ENCODE peak calls at places on chromosomes 16 and 17, in nine cellular contexts. N is fibroblast of lung, P is GM23248, O is DND-41, X is A549, K is IMR-90, B is H1, A is mesendoderm, E is OCI-LY7. V is an unnamed sample.

GRCh38 chr17:32558997-32559650 is 72.3 kb downstream of the CDK5R1 start:
- DNase-seq in N (no peak), P (no peak), O (no peak), X (no peak), K (no peak), B (no peak), A (no peak), E (peak), V (no peak)

GRCh38 chr16:68319185-68319908 is 8.5 kb downstream of the PRMT7 start:
- DNase-seq in N (no peak), P (no peak), O (no peak), X (no peak), K (peak), B (no peak), A (peak), E (no peak), V (no peak)

GRCh38 chr16:29916979-29917378 is 9.0 kb downstream of the KCTD13 start:
- DNase-seq in N (no peak), P (no peak), O (no peak), X (no peak), K (no peak), B (no peak), A (no peak), E (no peak), V (no peak)

GRCh38 chr17:59361386-59361785 is 29.9 kb downstream of the YPEL2 start:
- DNase-seq in N (peak), P (peak), O (no peak), X (no peak), K (peak), B (no peak), A (no peak), E (no peak), V (no peak)

GRCh38 chr17:58710948-58711552 is 18.6 kb downstream of the RAD51C start:
- DNase-seq in N (peak), P (peak), O (peak), X (no peak), K (peak), B (peak), A (peak), E (peak), V (no peak)

GRCh38 chr17:55458977-55459376 is 37.3 kb upstream of the MMD start:
- DNase-seq in N (peak), P (peak), O (no peak), X (no peak), K (peak), B (no peak), A (no peak), E (no peak), V (no peak)

GRCh38 chr16:12061336-12062055 is 85.0 kb downstream of the SNX29 start:
- DNase-seq in N (peak), P (peak), O (no peak), X (no peak), K (peak), B (no peak), A (no peak), E (no peak), V (no peak)

GRCh38 chr17:83193336-83194188 is 114.2 kb downstream of the METRNL start:
- DNase-seq in N (peak), P (peak), O (peak), X (no peak), K (no peak), B (no peak), A (no peak), E (peak), V (no peak)

GRCh38 chr17:633641-634091 is 81.0 kb downstream of the VPS53 start:
- DNase-seq in N (peak), P (peak), O (no peak), X (no peak), K (no peak), B (no peak), A (no peak), E (no peak), V (no peak)

GRCh38 chr17:39001703-39002637 is 34.8 kb upstream of the FBXO47 start:
- DNase-seq in N (peak), P (peak), O (no peak), X (no peak), K (peak), B (no peak), A (peak), E (no peak), V (peak)

GRCh38 chr17:76014100-76014924 is 12.8 kb downstream of the EVPL start:
- DNase-seq in N (peak), P (peak), O (peak), X (peak), K (peak), B (peak), A (peak), E (peak), V (peak)

GRCh38 chr16:89038811-89039735 is 54.6 kb upstream of the ACSF3 start:
- DNase-seq in N (no peak), P (no peak), O (no peak), X (no peak), K (no peak), B (no peak), A (no peak), E (no peak), V (no peak)
- H3K4me2 ChIP-seq in N (no peak), P (no peak), O (no peak), X (no peak), K (no peak), B (no peak), A (no peak), E (peak), V (no peak)

GRCh38 chr17:10149573-10150399 is 48.6 kb downstream of the GAS7 start:
- DNase-seq in N (peak), P (peak), O (peak), X (no peak), K (peak), B (no peak), A (peak), E (no peak), V (no peak)
- H3K4me2 ChIP-seq in N (no peak), P (peak), O (peak), X (peak), K (peak), B (no peak), A (no peak), E (no peak), V (no peak)

DNA sequence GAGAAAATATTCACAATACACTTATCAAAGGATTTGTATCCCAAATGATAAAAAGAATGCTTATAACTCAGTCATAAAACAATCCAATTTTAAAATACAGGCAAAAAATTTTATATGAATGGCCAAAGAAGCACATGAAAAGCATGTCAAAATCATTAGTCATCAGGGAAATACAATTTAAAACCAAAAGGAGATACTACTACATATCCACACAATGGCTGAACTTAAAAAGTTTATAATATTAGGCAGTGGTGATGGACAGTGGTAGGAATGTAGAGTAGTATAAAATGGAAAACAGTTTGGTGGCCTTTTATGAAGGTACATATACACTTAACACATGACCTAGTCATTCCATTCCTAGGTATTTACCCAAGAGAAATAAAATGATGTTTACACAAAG is 12.2 kb downstream of the CMC2 start:
- DNase-seq in N (peak), P (peak), O (no peak), X (no peak), K (peak), B (no peak), A (no peak), E (no peak), V (no peak)
- H3K4me2 ChIP-seq in N (no peak), P (peak), O (no peak), X (peak), K (no peak), B (no peak), A (no peak), E (no peak), V (no peak)

GRCh38 chr16:59045496-59045895 is 311.4 kb upstream of the GOT2 start:
- DNase-seq in N (peak), P (no peak), O (no peak), X (no peak), K (peak), B (no peak), A (peak), E (no peak), V (no peak)

GRCh38 chr16:59048876-59049275 is 314.8 kb upstream of the GOT2 start:
- DNase-seq in N (peak), P (no peak), O (no peak), X (no peak), K (no peak), B (no peak), A (peak), E (no peak), V (no peak)

GRCh38 chr16:59046335-59046734 is 312.2 kb upstream of the GOT2 start:
- DNase-seq in N (peak), P (no peak), O (no peak), X (no peak), K (peak), B (no peak), A (peak), E (no peak), V (no peak)

GRCh38 chr16:59044616-59045015 is 310.5 kb upstream of the GOT2 start:
- DNase-seq in N (peak), P (peak), O (no peak), X (no peak), K (no peak), B (no peak), A (no peak), E (no peak), V (no peak)

DNA sequence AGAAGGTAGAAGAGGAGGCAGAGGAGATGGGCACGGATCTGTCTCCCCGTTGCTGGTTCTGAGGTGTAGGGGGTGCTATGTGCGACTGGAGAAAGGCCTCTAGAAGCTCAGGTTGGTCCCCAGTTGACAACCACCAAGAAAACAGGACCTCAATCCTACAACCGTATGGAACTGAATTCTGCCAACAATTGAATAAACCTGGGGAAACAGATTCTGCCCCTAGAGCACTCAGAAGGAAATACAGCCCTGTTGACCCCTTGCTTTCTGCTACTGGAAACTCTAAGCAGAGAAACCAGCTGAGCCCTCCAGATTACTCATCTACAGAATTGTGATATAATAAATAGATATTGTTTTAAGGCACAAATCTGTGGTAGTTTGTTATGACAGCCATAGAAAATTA is 313.0 kb upstream of the GOT2 start:
- DNase-seq in N (no peak), P (no peak), O (no peak), X (no peak), K (no peak), B (no peak), A (peak), E (no peak), V (no peak)
- H3K4me2 ChIP-seq in N (no peak), P (no peak), O (no peak), X (no peak), K (no peak), B (no peak), A (no peak), E (no peak), V (no peak)

DNA sequence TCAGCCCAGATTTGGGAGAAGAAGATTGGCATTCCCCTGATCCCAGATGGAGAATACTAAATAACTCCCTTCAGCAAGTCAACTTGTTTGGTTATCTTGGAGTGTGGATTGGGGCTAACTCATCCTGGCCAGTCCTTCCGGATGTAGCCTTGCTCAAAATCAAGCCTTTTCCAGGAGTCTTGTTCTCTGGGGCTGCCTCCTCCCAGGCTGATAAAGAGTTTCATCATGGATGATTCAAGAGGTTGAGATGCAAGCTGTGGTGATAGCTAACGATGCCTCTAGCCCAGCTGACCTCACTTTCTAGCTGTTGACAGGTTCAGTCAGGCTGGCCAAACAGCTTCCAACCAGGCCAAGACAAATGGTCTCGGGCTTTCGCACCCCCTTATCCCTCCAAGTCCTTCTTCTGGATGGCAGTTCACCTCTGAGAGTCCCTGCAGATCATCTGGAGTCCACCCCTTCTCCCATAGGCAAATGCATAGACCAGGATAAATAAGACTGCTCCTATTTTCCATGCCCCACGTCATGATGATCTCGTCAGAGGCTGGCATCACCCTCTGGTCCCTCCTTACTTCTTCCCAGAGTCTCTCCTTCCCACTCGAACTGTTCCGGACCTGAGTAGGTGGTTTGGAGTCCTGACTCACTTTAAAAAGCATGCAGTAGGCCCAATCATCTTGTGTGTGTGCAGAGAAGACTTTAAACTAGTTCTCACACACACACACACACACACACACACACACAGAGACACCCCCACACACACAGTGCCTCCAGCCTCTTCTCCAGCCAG is 71.8 kb downstream of the SOX9 start:
- DNase-seq in N (peak), P (peak), O (no peak), X (no peak), K (peak), B (no peak), A (peak), E (no peak), V (no peak)
- H3K4me2 ChIP-seq in N (peak), P (peak), O (no peak), X (no peak), K (peak), B (no peak), A (no peak), E (no peak), V (no peak)

GRCh38 chr17:72408641-72409040 is 287.8 kb downstream of the SOX9 start:
- DNase-seq in N (no peak), P (no peak), O (no peak), X (no peak), K (no peak), B (no peak), A (no peak), E (no peak), V (no peak)
- H3K4me2 ChIP-seq in N (no peak), P (no peak), O (no peak), X (peak), K (no peak), B (no peak), A (no peak), E (no peak), V (no peak)

GRCh38 chr16:4322121-4323035 is 6.5 kb downstream of the GLIS2 start:
- DNase-seq in N (no peak), P (no peak), O (no peak), X (no peak), K (no peak), B (no peak), A (no peak), E (no peak), V (no peak)
- H3K4me2 ChIP-seq in N (no peak), P (no peak), O (no peak), X (peak), K (no peak), B (no peak), A (no peak), E (no peak), V (no peak)

GRCh38 chr17:70181866-70182265 is 12.5 kb downstream of the KCNJ2 start:
- DNase-seq in N (peak), P (peak), O (no peak), X (no peak), K (peak), B (no peak), A (no peak), E (no peak), V (no peak)
- H3K4me2 ChIP-seq in N (no peak), P (no peak), O (no peak), X (no peak), K (no peak), B (no peak), A (no peak), E (no peak), V (no peak)

GRCh38 chr17:7120123-7120522 is 5.5 kb upstream of the ASGR2 start:
- DNase-seq in N (no peak), P (no peak), O (no peak), X (no peak), K (no peak), B (no peak), A (no peak), E (no peak), V (no peak)

GRCh38 chr17:7119314-7119713 is 4.7 kb upstream of the ASGR2 start:
- DNase-seq in N (no peak), P (no peak), O (no peak), X (no peak), K (no peak), B (no peak), A (no peak), E (no peak), V (no peak)

GRCh38 chr17:7124923-7125322 is 10.3 kb upstream of the ASGR2 start:
- DNase-seq in N (no peak), P (no peak), O (no peak), X (no peak), K (no peak), B (no peak), A (no peak), E (no peak), V (no peak)

GRCh38 chr17:7128174-7128573 is 13.6 kb upstream of the ASGR2 start:
- DNase-seq in N (no peak), P (no peak), O (no peak), X (no peak), K (no peak), B (no peak), A (no peak), E (no peak), V (no peak)

DNA sequence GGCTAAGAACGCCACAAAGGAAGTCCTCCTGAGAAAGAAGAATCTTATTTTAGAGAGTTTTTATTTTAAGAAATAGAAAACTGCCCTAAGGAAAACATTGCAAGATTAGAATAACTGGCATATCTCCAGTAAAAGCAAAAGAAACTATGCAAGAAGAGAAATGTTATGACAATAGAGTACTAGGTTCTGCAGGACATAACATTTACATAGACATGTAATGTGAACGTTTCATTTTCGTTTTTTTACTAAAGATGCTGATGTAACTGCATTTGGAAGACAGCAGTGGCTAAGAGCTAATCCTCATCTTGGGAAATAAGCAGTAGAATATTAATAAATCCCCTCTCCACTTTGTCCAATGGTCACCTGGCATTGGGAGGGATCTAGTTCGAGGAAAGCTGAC is 7.8 kb upstream of the ASGR2 start:
- DNase-seq in N (no peak), P (no peak), O (no peak), X (no peak), K (peak), B (no peak), A (no peak), E (no peak), V (no peak)
- H3K4me2 ChIP-seq in N (no peak), P (no peak), O (no peak), X (no peak), K (no peak), B (no peak), A (no peak), E (no peak), V (no peak)

V was measured in H9.